ENCODE peak calls at places on chromosome 17, in six cellular contexts. I is DND-41, K is AG04449, V is fibroblast of lung, B is activated B cell treated with CpG ODN at 0.5 μM for 24 hours, C is left ventricle myocardium inferior. M is an unnamed sample.

GRCh38 chr17:64003526-64004121 is 5.5 kb downstream of the PRR29 start:
- DNase-seq in I (no peak), C (no peak), B (peak; percentile 11), K (no peak), V (no peak), M (no peak)

GRCh38 chr17:19415311-19415710 is 4.3 kb downstream of the RNF112 start:
- DNase-seq in I (no peak), B (no peak), C (no peak), V (no peak), K (no peak), M (no peak)

GRCh38 chr17:52536466-52536865 is 378.0 kb upstream of the CA10 start:
- DNase-seq in V (no peak), I (no peak), B (no peak), K (no peak), C (peak; percentile 57), M (no peak)

GRCh38 chr17:4256952-4257351 is 6.8 kb downstream of the ANKFY1 start:
- DNase-seq in K (no peak), B (no peak), C (no peak), V (no peak), I (no peak), M (no peak)

GRCh38 chr17:21502301-21502700 is 126.1 kb downstream of the KCNJ12 start:
- DNase-seq in I (no peak), B (no peak), V (no peak), K (no peak), C (no peak), M (no peak)

GRCh38 chr17:75589919-75590303 is 2.3 kb downstream of the MYO15B start:
- DNase-seq in B (no peak), K (no peak), V (no peak), I (no peak), C (peak; percentile 32), M (no peak)

GRCh38 chr17:50697076-50697475 is 10.6 kb downstream of the ANKRD40 start:
- DNase-seq in B (no peak), I (no peak), K (no peak), V (no peak), C (no peak), M (no peak)

GRCh38 chr17:7956208-7956965 is 24.4 kb downstream of the CNTROB start:
- DNase-seq in V (peak; percentile 8), C (peak; percentile 82), B (no peak), K (no peak), I (no peak), M (no peak)

GRCh38 chr17:42387663-42388380 is 420 bp downstream of the STAT3 start:
- DNase-seq in C (peak; percentile 38), I (peak; percentile 50), K (no peak), V (peak; percentile 33), B (peak; percentile 47), M (no peak)

GRCh38 chr17:80034654-80034976 is 1.1 kb downstream of the TBC1D16 start:
- DNase-seq in C (no peak), B (no peak), V (no peak), I (no peak), K (no peak), M (no peak)

GRCh38 chr17:80892019-80892855 is 99.4 kb upstream of the CHMP6 start:
- DNase-seq in V (peak; percentile 97), C (peak; percentile 73), I (no peak), K (peak; percentile 82), B (no peak), M (peak; percentile 63)

GRCh38 chr17:3965123-3965800 is 1.0 kb upstream of the ATP2A3 start:
- DNase-seq in V (peak; percentile 36), K (no peak), I (peak; percentile 92), C (peak; percentile 59), B (peak; percentile 64), M (no peak)

GRCh38 chr17:3512512-3513171 is 36.8 kb downstream of the ASPA start:
- DNase-seq in B (no peak), C (peak; percentile 84), K (peak; percentile 4), I (no peak), V (peak; percentile 90), M (peak; percentile 36)

GRCh38 chr17:83086907-83087787 is 7.7 kb downstream of the METRNL start:
- DNase-seq in K (no peak), C (no peak), B (no peak), I (no peak), V (no peak), M (peak; percentile 73)

GRCh38 chr17:18235743-18236256 is 10.4 kb downstream of the LLGL1 start:
- DNase-seq in I (no peak), K (no peak), C (no peak), B (no peak), V (peak; percentile 44), M (peak; percentile 63)

GRCh38 chr17:65629234-65629690 is 67.8 kb upstream of the AXIN2 start:
- DNase-seq in C (no peak), V (no peak), K (no peak), I (no peak), B (no peak), M (no peak)

GRCh38 chr17:83185023-83186002 is 105.9 kb downstream of the METRNL start:
- DNase-seq in K (no peak), V (no peak), I (no peak), C (no peak), B (no peak), M (no peak)

GRCh38 chr17:9037741-9038140 is 16.4 kb downstream of the NTN1 start:
- DNase-seq in V (no peak), K (no peak), I (no peak), C (no peak), B (no peak), M (no peak)

GRCh38 chr17:7218774-7219173 is 862 bp downstream of the DLG4 start:
- DNase-seq in C (no peak), V (no peak), B (no peak), I (no peak), K (no peak), M (no peak)

GRCh38 chr17:9274119-9274445 is 252.8 kb downstream of the NTN1 start:
- DNase-seq in C (no peak), B (no peak), V (no peak), K (no peak), I (no peak), M (no peak)

GRCh38 chr17:3754458-3755334 is 31.0 kb downstream of the HASPIN start:
- DNase-seq in V (no peak), K (no peak), C (no peak), B (peak; percentile 65), I (no peak), M (no peak)

GRCh38 chr17:17605083-17605746 is 13.7 kb upstream of the PEMT start:
- DNase-seq in C (no peak), K (no peak), B (no peak), I (no peak), V (no peak), M (no peak)

GRCh38 chr17:63911657-63912100 is 621 bp upstream of the CSHL1 start:
- DNase-seq in K (no peak), C (no peak), V (peak; percentile 4), B (peak; percentile 59), I (peak; percentile 73), M (no peak)

GRCh38 chr17:7014995-7015586 is 2.7 kb downstream of the RNASEK start:
- DNase-seq in C (no peak), I (peak; percentile 86), K (no peak), B (no peak), V (peak; percentile 42), M (no peak)

GRCh38 chr17:5587431-5588032 is 3.2 kb upstream of the NLRP1 start:
- DNase-seq in V (peak; percentile 83), C (no peak), B (no peak), K (no peak), I (peak; percentile 60), M (no peak)

DNA sequence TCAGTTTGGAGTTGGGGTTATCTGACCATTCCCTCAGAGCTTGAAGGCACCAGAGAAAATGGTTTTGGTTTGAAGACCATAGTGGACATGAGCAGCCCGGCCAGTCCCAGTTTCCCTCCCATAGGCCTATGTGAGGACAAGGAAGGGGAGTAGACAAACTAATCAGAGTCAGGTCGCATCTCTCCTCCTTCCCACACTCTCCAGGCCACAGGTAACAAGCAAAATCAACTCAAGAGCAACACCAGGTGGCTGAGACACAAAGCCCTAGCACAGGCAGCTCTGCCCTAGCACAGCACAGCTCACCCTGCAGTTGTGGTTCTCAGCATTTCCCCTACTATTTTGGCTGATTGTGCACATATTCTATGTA is 7.2 kb downstream of the SUPT4H1 start:
- DNase-seq in I (peak; percentile 79), V (no peak), C (no peak), B (no peak), K (no peak), M (no peak)
- TF ChIP-seq CTCF in I (peak; percentile 87), V (no peak), C (no peak), B (no peak), K (no peak), M (no peak)

DNA sequence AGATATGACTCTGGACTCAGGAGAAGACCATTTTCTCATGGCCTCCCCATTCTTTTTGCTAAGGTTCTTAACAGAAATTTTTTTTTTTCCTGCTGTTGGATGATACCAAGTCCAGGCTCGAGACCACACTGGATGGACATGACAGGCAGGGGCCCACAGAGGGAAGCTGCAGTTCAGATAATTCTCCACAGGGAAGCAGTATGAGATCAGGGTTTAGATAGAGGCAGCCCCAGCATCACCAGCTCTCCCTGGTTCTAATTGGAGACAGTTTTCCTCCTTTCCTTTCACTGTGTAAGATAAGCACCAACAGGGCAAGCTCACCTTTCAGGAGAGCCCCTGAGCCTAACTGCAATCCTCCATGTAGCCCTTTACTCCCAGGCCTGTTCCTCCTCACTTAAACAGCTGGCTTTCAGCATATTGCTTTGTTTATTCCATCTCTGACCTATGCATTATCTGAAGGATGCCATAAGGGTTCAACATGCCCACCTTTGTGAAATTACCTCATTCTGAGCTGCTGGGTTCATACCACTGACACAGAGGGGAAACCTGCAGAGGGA is 108.1 kb downstream of the SNX11 start:
- DNase-seq in K (no peak), C (no peak), I (no peak), B (no peak), V (peak; percentile 56), M (no peak)
- TF ChIP-seq CTCF in K (peak; percentile 57), C (peak; percentile 62), I (peak; percentile 16), B (no peak), V (peak; percentile 67), M (peak; percentile 74)

DNA sequence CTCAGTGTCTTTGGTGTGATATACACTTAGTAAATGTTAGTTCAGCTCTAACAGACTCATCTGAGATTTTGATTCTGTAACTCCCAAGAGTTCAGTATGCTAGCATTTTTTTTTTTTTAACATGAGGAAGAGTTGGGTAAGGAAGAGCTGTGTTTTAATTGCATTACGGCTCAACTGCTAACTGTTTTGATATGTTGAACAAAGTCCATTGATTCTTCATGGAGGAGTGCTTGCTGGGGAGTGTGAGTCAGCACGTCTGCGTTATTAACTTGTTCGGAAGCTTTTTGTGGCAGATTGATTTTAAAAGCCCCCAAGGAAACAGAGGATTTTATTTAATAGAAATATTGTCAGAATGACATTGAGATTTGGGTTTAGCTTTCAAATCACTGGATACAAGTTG is 45.8 kb downstream of the PITPNC1 start:
- DNase-seq in B (no peak), I (no peak), C (no peak), K (no peak), V (no peak), M (no peak)
- TF ChIP-seq CTCF in B (no peak), I (no peak), C (no peak), K (no peak), V (no peak), M (no peak)

DNA sequence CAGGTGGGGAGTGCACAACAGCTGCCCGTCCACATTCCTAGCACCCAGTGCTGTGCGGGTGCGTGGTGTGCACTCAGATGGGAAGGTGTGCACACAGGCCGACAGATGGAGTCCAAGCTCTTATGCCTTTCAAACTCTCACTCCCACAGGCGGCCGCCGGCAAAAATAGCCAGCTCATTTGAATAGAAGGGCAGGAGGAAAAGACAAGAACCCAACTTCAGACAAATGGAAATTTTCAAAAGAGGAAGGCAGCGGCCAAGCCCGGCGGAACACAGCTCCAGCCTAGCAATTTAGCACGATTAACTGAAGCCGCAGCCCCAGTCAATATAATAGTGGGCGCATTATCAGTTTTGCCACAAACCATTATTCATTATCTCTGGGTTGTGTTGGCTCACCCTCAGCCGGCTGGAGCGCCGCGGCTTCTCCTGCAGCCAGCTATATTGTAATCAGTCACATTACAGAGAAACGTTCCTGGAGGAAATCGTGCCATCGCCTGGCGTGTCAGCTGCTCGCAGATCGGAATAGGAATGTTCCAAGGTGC is 103.9 kb upstream of the SEC14L1 start:
- DNase-seq in B (no peak), K (no peak), I (no peak), V (no peak), C (peak; percentile 18), M (no peak)
- TF ChIP-seq CTCF in B (no peak), K (no peak), I (no peak), V (no peak), C (no peak), M (no peak)